ENCODE peak calls at places on chromosomes 4 and X, in ten cellular contexts. P is HCT116; W is naive thymus-derived CD4-positive, alpha-beta T cell; S is Right ventricle myocardium superior; C is T-cell; F is PC-3; M is upper lobe of right lung; L is gastroesophageal sphincter; T is T-helper 17 cell; K is activated CD8-positive, alpha-beta memory T cell treated with anti-CD3 and anti-CD28 coated beads, Interleukin-2, amount 10 ng/mL, durations not matched to agents 7 days and 5 days. R is an unnamed sample.

GRCh38 chrX:107978707-107979307 is 3.4 kb downstream of the TEX13B start:
- ATAC-seq in F (peak), S (no peak), K (no peak), P (peak), W (no peak), T (no peak), M (no peak), C (no peak), L (no peak), R (no peak)

GRCh38 chrX:136143714-136144113 is 3.6 kb upstream of the FHL1 start:
- ATAC-seq in W (peak), P (no peak), C (peak), T (peak), S (no peak), M (peak), K (no peak), L (no peak), F (no peak), R (no peak)

GRCh38 chr4:184856277-184856609 is 30.5 kb upstream of the ACSL1 start:
- ATAC-seq in S (peak), P (no peak), F (no peak), K (no peak), C (no peak), W (peak), M (peak), L (peak), T (peak), R (peak)

GRCh38 chr4:153780876-153781275 is 8.0 kb downstream of the SFRP2 start:
- ATAC-seq in S (no peak), W (no peak), L (no peak), F (no peak), K (no peak), M (no peak), P (no peak), C (no peak), T (no peak), R (no peak)

GRCh38 chr4:61716437-61716836 is 516.3 kb downstream of the ADGRL3 start:
- ATAC-seq in W (no peak), M (no peak), P (no peak), K (no peak), F (no peak), C (no peak), L (no peak), T (no peak), S (no peak), R (no peak)

GRCh38 chr4:22170353-22170752 is 221.8 kb upstream of the KCNIP4 start:
- ATAC-seq in L (no peak), P (no peak), K (no peak), M (no peak), T (no peak), F (peak), W (no peak), S (no peak), C (no peak), R (no peak)

GRCh38 chr4:113411496-113411938 is 350.0 kb downstream of the CAMK2D start:
- ATAC-seq in L (peak), P (no peak), W (no peak), M (peak), S (peak), T (no peak), K (no peak), C (no peak), F (no peak), R (no peak)

GRCh38 chr4:1500231-1500965 is 94.2 kb upstream of the NKX1-1 start:
- ATAC-seq in L (no peak), P (peak), W (peak), T (no peak), K (no peak), C (no peak), F (no peak), S (no peak), M (no peak), R (peak)

GRCh38 chr4:2361366-2362285 is 56.8 kb downstream of the ZFYVE28 start:
- ATAC-seq in T (no peak), S (no peak), M (no peak), W (no peak), L (no peak), P (peak), C (no peak), F (no peak), K (no peak), R (no peak)

GRCh38 chr4:89298788-89299152 is 8.8 kb downstream of the GPRIN3 start:
- ATAC-seq in P (no peak), M (peak), C (peak), T (peak), K (peak), L (no peak), F (no peak), W (peak), S (peak), R (peak)

R was measured in stimulated activated memory B cell treated with anti-CD40 and anti-IgM and Interleukin-4, amounts not matched to agents 10 μg/mL and 1 μg/mL and 100 μg/mL, for 72 hours.